ENCODE peak calls at places on chromosomes 4 and X, in nine cellular contexts. A is brain microvascular endothelial cell; P is CD8-positive, alpha-beta T cell; R is neural progenitor cell; F is thyroid gland; N is tibial nerve; W is cardiac muscle cell; B is colonic mucosa; O is esophagus squamous epithelium. T is an unnamed sample.

GRCh38 chr4:5824227-5824626 is 68.7 kb downstream of the CRMP1 start:
- DNase-seq in A (peak), P (no peak), R (no peak), F (no peak), N (no peak), W (peak), B (no peak), O (no peak), T (no peak)

GRCh38 chr4:100117749-100118148 is 72.5 kb downstream of the DDIT4L start:
- DNase-seq in A (no peak), P (no peak), R (no peak), F (no peak), N (no peak), W (peak), B (no peak), O (no peak), T (no peak)

GRCh38 chrX:11380187-11380586 is 87.0 kb downstream of the AMELX start:
- DNase-seq in A (no peak), P (no peak), R (no peak), F (no peak), N (no peak), W (no peak), B (no peak), O (no peak), T (peak)

GRCh38 chr4:184459413-184459812 is 14.9 kb downstream of the IRF2 start:
- DNase-seq in A (no peak), P (no peak), R (no peak), F (no peak), N (no peak), W (peak), B (no peak), O (no peak), T (peak)

GRCh38 chr4:129532573-129532972 is 436.6 kb downstream of the C4orf33 start:
- DNase-seq in A (no peak), P (no peak), R (no peak), F (no peak), N (no peak), W (no peak), B (no peak), O (no peak), T (no peak)

GRCh38 chr4:184437988-184438774 is 36.2 kb downstream of the IRF2 start:
- DNase-seq in A (no peak), P (no peak), R (no peak), F (no peak), N (no peak), W (no peak), B (no peak), O (no peak), T (no peak)

GRCh38 chrX:17242470-17242869 is 132.5 kb upstream of the NHS start:
- DNase-seq in A (peak), P (no peak), R (peak), F (peak), N (peak), W (peak), B (peak), O (no peak), T (peak)

GRCh38 chrX:15269120-15269519 is 763 bp downstream of the ASB9 start:
- DNase-seq in A (no peak), P (no peak), R (no peak), F (no peak), N (no peak), W (no peak), B (no peak), O (no peak), T (no peak)

GRCh38 chrX:11784543-11784942 is 26.5 kb downstream of the MSL3 start:
- DNase-seq in A (no peak), P (no peak), R (no peak), F (no peak), N (no peak), W (no peak), B (no peak), O (no peak), T (no peak)

GRCh38 chr4:48752726-48753125 is 27.4 kb downstream of the FRYL start:
- DNase-seq in A (no peak), P (no peak), R (no peak), F (no peak), N (no peak), W (peak), B (no peak), O (no peak), T (peak)

GRCh38 chrX:16119353-16120220 is 3.8 kb upstream of the GRPR start:
- DNase-seq in A (no peak), P (no peak), R (no peak), F (no peak), N (no peak), W (no peak), B (no peak), O (no peak), T (no peak)

GRCh38 chr4:663438-664428 is 10.3 kb downstream of the ATP5ME start:
- DNase-seq in A (no peak), P (peak), R (peak), F (peak), N (no peak), W (peak), B (no peak), O (no peak), T (no peak)

GRCh38 chrX:103373581-103373980 is 2.8 kb upstream of the BEX3 start:
- DNase-seq in A (no peak), P (no peak), R (no peak), F (no peak), N (no peak), W (no peak), B (no peak), O (no peak), T (no peak)

GRCh38 chr4:66034671-66035070 is 364.4 kb upstream of the EPHA5 start:
- DNase-seq in A (no peak), P (no peak), R (no peak), F (no peak), N (no peak), W (no peak), B (no peak), O (no peak), T (no peak)

GRCh38 chr4:173192375-173193162 is 24.0 kb downstream of the GALNT7 start:
- DNase-seq in A (no peak), P (no peak), R (no peak), F (no peak), N (no peak), W (no peak), B (no peak), O (no peak), T (no peak)

GRCh38 chr4:92263575-92263974 is 40.2 kb upstream of the GRID2 start:
- DNase-seq in A (no peak), P (no peak), R (no peak), F (no peak), N (no peak), W (no peak), B (no peak), O (no peak), T (no peak)

GRCh38 chrX:139126493-139126892 is 404.0 kb upstream of the F9 start:
- DNase-seq in A (no peak), P (no peak), R (peak), F (peak), N (no peak), W (no peak), B (peak), O (no peak), T (no peak)

GRCh38 chrX:119427024-119427794 is 28.1 kb downstream of the SLC25A43 start:
- DNase-seq in A (peak), P (peak), R (peak), F (no peak), N (no peak), W (peak), B (no peak), O (no peak), T (peak)

GRCh38 chr4:151862766-151863165 is 102.0 kb upstream of the GATB start:
- DNase-seq in A (peak), P (no peak), R (no peak), F (no peak), N (no peak), W (no peak), B (no peak), O (no peak), T (peak)

GRCh38 chr4:52822583-52823477 is 39.3 kb upstream of the RASL11B start:
- DNase-seq in A (no peak), P (no peak), R (no peak), F (no peak), N (no peak), W (peak), B (no peak), O (no peak), T (peak)

GRCh38 chr4:152679414-152680281 is at the start of gene TMEM154:
- DNase-seq in A (peak), P (peak), R (peak), F (peak), N (peak), W (peak), B (peak), O (peak), T (peak)

GRCh38 chrX:37348237-37349130 is 680 bp upstream of the PRRG1 start:
- DNase-seq in A (no peak), P (no peak), R (no peak), F (peak), N (no peak), W (peak), B (no peak), O (no peak), T (peak)

GRCh38 chrX:39171686-39172085 is 370.4 kb downstream of the MID1IP1 start:
- DNase-seq in A (no peak), P (peak), R (no peak), F (no peak), N (no peak), W (no peak), B (no peak), O (no peak), T (no peak)

GRCh38 chr4:98522603-98523395 is 135.6 kb downstream of the TSPAN5 start:
- DNase-seq in A (peak), P (no peak), R (peak), F (no peak), N (no peak), W (peak), B (no peak), O (no peak), T (peak)

GRCh38 chrX:153727108-153727931 is 2.7 kb downstream of the ABCD1 start:
- DNase-seq in A (no peak), P (no peak), R (no peak), F (peak), N (peak), W (peak), B (peak), O (no peak), T (no peak)

GRCh38 chr4:8698341-8699062 is 105.9 kb downstream of the CPZ start:
- DNase-seq in A (no peak), P (no peak), R (no peak), F (no peak), N (no peak), W (no peak), B (no peak), O (no peak), T (no peak)

GRCh38 chrX:131704136-131704695 is 160.3 kb downstream of the OR13H1 start:
- DNase-seq in A (peak), P (peak), R (no peak), F (no peak), N (no peak), W (no peak), B (peak), O (peak), T (peak)

GRCh38 chr4:54683616-54684346 is 26.0 kb downstream of the KIT start:
- DNase-seq in A (no peak), P (peak), R (peak), F (no peak), N (no peak), W (peak), B (no peak), O (no peak), T (no peak)

GRCh38 chr4:807792-808191 is 18.1 kb downstream of the CPLX1 start:
- DNase-seq in A (no peak), P (no peak), R (no peak), F (no peak), N (no peak), W (no peak), B (peak), O (no peak), T (no peak)

GRCh38 chr4:54547299-54548097 is 110.3 kb upstream of the KIT start:
- DNase-seq in A (no peak), P (no peak), R (no peak), F (no peak), N (no peak), W (no peak), B (peak), O (no peak), T (no peak)

GRCh38 chr4:74529284-74530041 is 84.5 kb downstream of the AREG start:
- DNase-seq in A (no peak), P (no peak), R (no peak), F (no peak), N (no peak), W (peak), B (peak), O (no peak), T (no peak)

GRCh38 chr4:141416219-141416618 is 195.5 kb downstream of the ZNF330 start:
- DNase-seq in A (no peak), P (no peak), R (no peak), F (no peak), N (no peak), W (no peak), B (no peak), O (no peak), T (peak)

GRCh38 chr4:41887821-41888699 is 47.2 kb upstream of the TMEM33 start:
- DNase-seq in A (peak), P (no peak), R (peak), F (peak), N (no peak), W (peak), B (peak), O (no peak), T (peak)

GRCh38 chr4:166957451-166957850 is 276.8 kb downstream of the SPOCK3 start:
- DNase-seq in A (no peak), P (no peak), R (no peak), F (no peak), N (no peak), W (no peak), B (no peak), O (no peak), T (no peak)

GRCh38 chrX:10875995-10876394 is 235.1 kb upstream of the HCCS start:
- DNase-seq in A (no peak), P (no peak), R (no peak), F (no peak), N (no peak), W (no peak), B (no peak), O (no peak), T (no peak)

GRCh38 chrX:53081925-53082772 is at the start of gene TSPYL2:
- DNase-seq in A (peak), P (peak), R (peak), F (peak), N (peak), W (peak), B (peak), O (peak), T (peak)

GRCh38 chrX:41481264-41482109 is 34.3 kb downstream of the NYX start:
- DNase-seq in A (no peak), P (no peak), R (peak), F (no peak), N (no peak), W (no peak), B (no peak), O (no peak), T (no peak)

GRCh38 chr4:184424993-184425758 is 49.2 kb downstream of the IRF2 start:
- DNase-seq in A (no peak), P (no peak), R (no peak), F (peak), N (no peak), W (no peak), B (no peak), O (no peak), T (no peak)

GRCh38 chr4:151195801-151196200 is 81.2 kb upstream of the PRSS48 start:
- DNase-seq in A (peak), P (no peak), R (no peak), F (no peak), N (no peak), W (peak), B (no peak), O (no peak), T (peak)

GRCh38 chrX:2351321-2351720 is 149.5 kb downstream of the DHRSX start:
- DNase-seq in A (peak), P (no peak), R (no peak), F (no peak), N (no peak), W (peak), B (no peak), O (no peak), T (peak)

GRCh38 chr4:163107754-163108153 is 58.9 kb downstream of the NAF1 start:
- DNase-seq in A (peak), P (no peak), R (no peak), F (no peak), N (no peak), W (peak), B (no peak), O (no peak), T (peak)
- TF ChIP-seq CTCF in A (peak), P (no peak), R (peak), F (no peak), N (no peak), W (peak), B (no peak), O (no peak), T (peak)

GRCh38 chrX:12958059-12958458 is 16.9 kb upstream of the TMSB4X start:
- DNase-seq in A (no peak), P (peak), R (no peak), F (no peak), N (no peak), W (no peak), B (no peak), O (no peak), T (no peak)

GRCh38 chrX:12956704-12957541 is 18.0 kb upstream of the TMSB4X start:
- DNase-seq in A (no peak), P (peak), R (no peak), F (no peak), N (no peak), W (peak), B (peak), O (no peak), T (peak)

GRCh38 chrX:12954376-12954775 is 20.5 kb upstream of the TMSB4X start:
- DNase-seq in A (no peak), P (no peak), R (no peak), F (no peak), N (no peak), W (no peak), B (no peak), O (no peak), T (no peak)

GRCh38 chrX:12954981-12955380 is 19.9 kb upstream of the TMSB4X start:
- DNase-seq in A (no peak), P (peak), R (no peak), F (no peak), N (no peak), W (no peak), B (no peak), O (no peak), T (no peak)

GRCh38 chrX:12955882-12956703 is 18.8 kb upstream of the TMSB4X start:
- DNase-seq in A (peak), P (peak), R (no peak), F (no peak), N (no peak), W (peak), B (peak), O (peak), T (no peak)
- H3K4me3 ChIP-seq in A (no peak), P (peak), R (no peak), F (no peak), N (no peak), W (no peak), B (no peak), O (peak), T (no peak)

GRCh38 chrX:108165349-108166111 is 74.0 kb downstream of the ATG4A start:
- DNase-seq in A (peak), P (no peak), R (peak), F (peak), N (no peak), W (peak), B (no peak), O (no peak), T (peak)
- TF ChIP-seq CTCF in A (peak), P (no peak), R (peak), F (peak), N (no peak), W (peak), B (no peak), O (no peak), T (peak)

DNA sequence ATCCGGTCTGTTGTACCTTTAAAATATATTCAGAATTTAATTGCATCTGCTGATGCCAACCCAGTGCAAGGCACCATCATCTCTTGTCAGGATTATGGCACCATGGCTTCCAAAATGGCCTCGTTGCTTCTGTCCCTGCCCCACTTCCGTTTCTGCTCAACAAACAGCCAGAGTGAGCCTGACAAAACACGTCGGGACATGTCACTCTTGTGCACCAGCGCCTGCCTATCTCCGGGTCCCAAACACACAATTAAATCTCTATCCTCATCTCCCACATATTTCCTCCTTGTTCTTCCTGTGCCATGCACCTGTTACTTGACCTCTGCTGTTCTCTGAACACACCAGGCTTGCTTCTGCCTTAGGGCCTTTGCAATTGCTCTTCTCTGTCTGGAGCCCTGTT is 12.8 kb upstream of the CD38 start:
- DNase-seq in A (no peak), P (no peak), R (no peak), F (no peak), N (no peak), W (no peak), B (no peak), O (no peak), T (no peak)
- H3K4me3 ChIP-seq in A (no peak), P (no peak), R (no peak), F (no peak), N (no peak), W (no peak), B (no peak), O (no peak), T (no peak)

GRCh38 chr4:6910340-6910959 is 824 bp downstream of the TBC1D14 start:
- DNase-seq in A (no peak), P (no peak), R (peak), F (no peak), N (no peak), W (no peak), B (peak), O (no peak), T (peak)
- TF ChIP-seq CTCF in A (peak), P (peak), R (peak), F (no peak), N (no peak), W (peak), B (no peak), O (no peak), T (no peak)

GRCh38 chrX:129930941-129931410 is 25.0 kb downstream of the UTP14A start:
- DNase-seq in A (no peak), P (no peak), R (no peak), F (peak), N (no peak), W (peak), B (peak), O (no peak), T (no peak)
- H3K4me3 ChIP-seq in A (peak), P (peak), R (peak), F (no peak), N (peak), W (peak), B (peak), O (peak), T (peak)